ENCODE peak calls at places on chromosomes 5 and 9, in five cellular contexts. W is cardiac muscle cell, E is endothelial cell of umbilical vein, R is neural progenitor cell, V is transverse colon. I is an unnamed sample. For H3K9me3 and H3K27me3, the result is how much of the 10 kb centered on the place peaks cover.

GRCh38 chr9:77475641-77476473 is 172.3 kb downstream of the GNA14 start:
- DNase-seq in V (no peak), R (no peak), E (peak), W (no peak), I (no peak)

GRCh38 chr9:2816476-2817141 is 27.3 kb downstream of the PUM3 start:
- DNase-seq in V (no peak), E (no peak), W (no peak), R (no peak), I (no peak)

GRCh38 chr9:16115994-16116393 is 563.2 kb downstream of the CCDC171 start:
- DNase-seq in E (no peak), V (no peak), W (no peak), R (no peak), I (no peak)

GRCh38 chr5:67063791-67064190 is 132.8 kb downstream of the CD180 start:
- DNase-seq in E (peak), V (no peak), R (no peak), W (no peak), I (no peak)

GRCh38 chr9:35553670-35554543 is 51.2 kb upstream of the TESK1 start:
- DNase-seq in W (peak), V (peak), R (peak), E (peak), I (peak)

GRCh38 chr9:129962889-129963703 is 79.9 kb downstream of the FNBP1 start:
- DNase-seq in R (peak), E (peak), W (peak), V (peak), I (no peak)

GRCh38 chr9:35406183-35406959 is 83.5 kb upstream of the RUSC2 start:
- DNase-seq in V (peak), E (no peak), W (peak), R (peak), I (no peak)

GRCh38 chr5:50766042-50766441 is 99.6 kb downstream of the PARP8 start:
- DNase-seq in V (no peak), W (no peak), E (no peak), R (no peak), I (no peak)

GRCh38 chr5:85049020-85049419 is 664.3 kb upstream of the EDIL3 start:
- DNase-seq in E (peak), R (peak), W (peak), V (no peak), I (peak)

GRCh38 chr9:90948156-90948555 is 146.5 kb downstream of the SYK start:
- DNase-seq in E (no peak), R (no peak), W (no peak), V (peak), I (no peak)

GRCh38 chr5:17359451-17359965 is 138.5 kb upstream of the TAF11L2 start:
- DNase-seq in V (no peak), E (no peak), W (no peak), R (no peak), I (no peak)

GRCh38 chr9:81687521-81688261 is 1.7 kb downstream of the TLE1 start:
- DNase-seq in V (peak), W (peak), E (peak), R (peak), I (peak)

GRCh38 chr5:179257190-179257741 is 88.0 kb downstream of the ADAMTS2 start:
- DNase-seq in V (peak), R (no peak), E (no peak), W (no peak), I (no peak)

DNA sequence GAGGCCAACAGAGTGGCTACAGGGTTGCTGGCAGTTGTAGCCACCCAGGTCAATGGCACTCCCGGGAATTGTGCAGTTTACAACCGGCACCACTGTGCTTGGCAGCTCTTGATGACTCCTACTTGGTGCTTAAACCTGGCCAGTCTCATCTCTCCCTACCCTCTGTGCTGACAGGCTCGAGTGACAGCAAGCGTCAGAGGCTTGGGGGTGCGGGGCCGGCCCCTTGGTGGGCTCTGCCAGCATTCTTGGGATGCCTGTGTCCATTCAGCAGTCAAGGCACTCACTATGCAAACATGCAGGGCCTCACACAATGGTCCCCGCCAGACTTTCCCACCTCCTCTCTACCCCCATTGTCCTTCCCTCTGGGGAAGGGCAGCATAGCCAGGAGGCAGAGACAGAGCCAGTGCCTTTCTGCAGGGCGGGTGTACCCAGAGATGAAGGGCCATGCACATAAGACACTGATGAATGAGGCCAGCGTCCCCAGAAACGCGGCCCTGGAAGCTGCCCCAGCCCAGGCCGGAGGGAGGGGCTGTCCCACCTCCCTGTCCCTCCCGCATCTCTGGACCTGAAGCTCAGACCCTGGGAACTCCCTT is 26.3 kb upstream of the NOTCH1 start:
- DNase-seq in E (no peak), W (peak), R (peak), V (no peak), I (no peak)
- TF ChIP-seq CTCF in E (no peak), W (no peak), R (no peak), V (no peak), I (no peak)

GRCh38 chr5:135615171-135615570 is 36.4 kb upstream of the CXCL14 start:
- DNase-seq in V (no peak), E (no peak), R (no peak), W (no peak), I (no peak)

GRCh38 chr5:135609981-135610380 is 31.2 kb upstream of the CXCL14 start:
- DNase-seq in R (no peak), V (no peak), W (no peak), E (no peak), I (no peak)

GRCh38 chr5:135615581-135616260 is 36.9 kb upstream of the CXCL14 start:
- DNase-seq in R (no peak), W (no peak), E (no peak), V (no peak), I (no peak)
- H3K9me3 ChIP-seq in R (under half), W (under half), E (under half), V (under half), I (under half)

DNA sequence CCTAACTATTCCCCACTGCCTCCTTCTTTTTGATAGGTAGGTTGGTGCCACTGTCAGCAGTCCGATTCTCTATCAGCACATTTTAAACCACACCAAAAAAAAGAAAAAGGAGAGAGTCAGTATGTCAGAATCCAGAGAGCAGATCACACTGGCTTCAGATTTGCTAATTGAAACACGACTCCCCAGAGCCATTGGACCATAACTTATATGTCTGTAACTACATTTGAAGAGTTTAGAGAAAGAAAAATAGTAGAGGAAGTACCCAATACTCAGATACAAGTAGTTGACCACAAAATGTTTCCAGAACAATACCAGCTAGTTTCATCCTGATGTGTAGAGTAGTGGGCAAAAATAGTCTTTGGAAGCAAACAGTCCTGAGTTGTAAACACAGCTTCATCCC is 216.6 kb downstream of the NR2F1-AS1 start:
- DNase-seq in E (no peak), R (no peak), W (no peak), V (no peak), I (no peak)
- H3K27me3 ChIP-seq in E (under half), R (under half), W (under half), V (under half), I (under half)

DNA sequence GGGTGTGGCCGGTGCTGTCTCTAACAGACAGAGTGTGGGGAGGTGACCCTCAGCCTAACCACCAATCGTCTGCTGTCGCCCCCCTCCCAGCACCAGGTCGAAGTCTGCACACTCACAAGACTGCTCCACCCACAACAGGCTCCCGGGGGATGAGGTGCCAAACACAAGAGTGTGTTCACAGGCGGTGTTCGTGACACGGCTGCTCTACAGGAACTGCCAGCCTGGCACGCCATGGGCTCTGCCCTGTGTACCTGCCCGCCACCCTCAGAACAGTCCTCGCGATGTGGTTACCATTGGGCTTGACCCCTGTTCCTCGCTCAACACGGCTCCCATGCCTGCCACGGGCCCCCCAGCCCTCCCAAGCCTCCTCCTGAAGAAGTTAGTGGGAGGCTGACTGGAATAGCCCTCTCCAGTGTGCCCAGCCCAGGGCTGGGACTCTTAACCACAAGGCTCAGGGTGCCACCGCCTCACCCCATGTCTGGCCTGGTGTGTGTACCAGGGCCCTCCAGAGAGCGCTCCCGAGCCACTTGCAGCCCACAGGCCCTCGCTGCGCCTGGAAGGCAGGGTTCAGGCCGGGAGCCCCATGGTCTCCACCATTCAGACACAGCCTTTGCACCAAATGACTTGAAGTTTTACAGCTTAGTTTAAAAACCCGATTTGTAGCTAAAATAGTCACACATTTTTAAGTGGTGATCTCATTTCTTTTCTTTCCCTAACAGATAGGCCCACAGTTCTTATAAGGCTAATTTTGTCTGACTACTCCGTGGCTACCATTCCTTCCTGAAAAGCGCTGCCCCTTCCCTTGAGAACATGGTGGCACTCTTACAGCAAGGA is 102.5 kb downstream of the CAMSAP1 start:
- DNase-seq in E (no peak), V (no peak), R (no peak), W (no peak), I (no peak)
- TF ChIP-seq CTCF in E (no peak), V (no peak), R (peak), W (no peak), I (peak)

GRCh38 chr9:138120511-138121437 is 243.2 kb downstream of the CACNA1B start:
- DNase-seq in V (no peak), R (no peak), W (no peak), E (no peak), I (no peak)

GRCh38 chr9:138123086-138123485 is 245.5 kb downstream of the CACNA1B start:
- DNase-seq in R (no peak), W (no peak), E (no peak), V (no peak), I (no peak)

GRCh38 chr9:138121438-138122050 is 244.0 kb downstream of the CACNA1B start:
- DNase-seq in E (no peak), W (no peak), R (no peak), V (no peak), I (no peak)

GRCh38 chr9:138122676-138123075 is 245.1 kb downstream of the CACNA1B start:
- DNase-seq in E (no peak), W (no peak), R (no peak), V (no peak), I (no peak)

DNA sequence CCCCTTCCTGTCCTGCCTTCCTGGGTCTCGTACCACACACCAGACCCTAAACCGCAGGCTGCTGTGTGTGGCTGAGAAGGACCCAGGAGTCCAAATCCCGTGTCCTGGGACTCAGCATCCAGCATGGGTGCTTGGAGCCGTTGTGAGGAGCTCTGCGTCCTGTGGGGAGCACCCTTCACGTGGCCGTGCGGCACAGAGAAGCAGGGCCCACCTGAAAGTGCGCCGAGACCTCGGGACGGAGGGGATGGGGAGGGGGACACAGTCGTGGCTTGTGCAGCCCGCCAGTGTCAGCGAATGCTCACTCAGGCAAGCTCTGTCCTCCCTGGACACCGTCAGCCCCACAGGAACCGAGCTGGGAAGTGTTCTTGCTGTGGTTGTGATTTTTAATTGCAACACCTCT is 244.6 kb downstream of the CACNA1B start:
- DNase-seq in R (no peak), W (no peak), E (no peak), V (no peak), I (no peak)
- H3K9me3 ChIP-seq in R (under half), W (under half), E (under half), V (under half), I (under half)

DNA sequence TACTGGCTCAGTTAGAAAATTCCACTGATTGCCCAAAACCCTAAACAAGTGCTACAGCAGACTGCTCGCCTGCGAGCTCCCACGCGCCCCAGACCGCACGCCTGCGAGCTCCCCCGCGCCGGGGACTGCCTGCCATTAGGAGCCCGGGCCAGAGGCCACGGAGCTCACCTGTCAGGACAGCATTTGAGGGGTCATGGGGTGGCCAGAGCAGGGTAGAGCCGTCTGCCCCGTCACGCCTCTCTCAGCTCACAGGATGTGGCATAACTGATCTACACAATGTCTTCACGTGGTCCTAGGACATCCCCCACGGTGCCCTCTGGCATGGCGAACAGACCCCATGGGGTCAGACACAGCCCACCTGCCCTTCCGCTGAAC is 29.1 kb upstream of the LRRC14B start:
- DNase-seq in R (no peak), W (no peak), V (no peak), E (no peak), I (no peak)
- H3K27me3 ChIP-seq in R (under half), W (under half), V (under half), E (under half), I (under half)

GRCh38 chr9:136278894-136279293 is 25.0 kb downstream of the CCDC187 start:
- DNase-seq in V (no peak), W (no peak), E (no peak), R (no peak), I (no peak)
- TF ChIP-seq CTCF in V (no peak), W (no peak), E (no peak), R (no peak), I (no peak)

I was measured in WERI-Rb-1.